ENCODE peak calls at places on chromosomes 13 and 19, in five cellular contexts. K is AG04450, L is small intestine, S is T-helper 2 cell, A is endothelial cell. F is an unnamed sample.

GRCh38 chr13:99956473-99957349 is 14.9 kb downstream of the ZIC5 start:
- DNase-seq in K (no peak), S (peak; percentile 26), L (no peak), A (peak; percentile 27), F (peak; percentile 24)

GRCh38 chr19:1453525-1454371 is 3.8 kb downstream of the APC2 start:
- DNase-seq in K (no peak), L (no peak), S (no peak), A (no peak), F (peak; percentile 36)

GRCh38 chr13:93502071-93502470 is 275.5 kb downstream of the GPC6 start:
- DNase-seq in A (no peak), S (no peak), K (no peak), L (no peak), F (no peak)

GRCh38 chr13:73876323-73876722 is 257.9 kb downstream of the KLF12 start:
- DNase-seq in S (no peak), A (no peak), L (no peak), K (no peak), F (no peak)

GRCh38 chr13:45658586-45659235 is 43.2 kb upstream of the ERICH6B start:
- DNase-seq in A (no peak), K (no peak), S (no peak), L (no peak), F (no peak)

GRCh38 chr13:45522571-45522970 is 57.8 kb downstream of the COG3 start:
- DNase-seq in K (no peak), S (no peak), A (no peak), L (no peak), F (no peak)

GRCh38 chr19:35136977-35137702 is 1.5 kb upstream of the FXYD1 start:
- DNase-seq in L (no peak), K (no peak), A (no peak), S (no peak), F (no peak)

GRCh38 chr19:13841339-13842293 is 35.3 kb upstream of the NANOS3 start:
- DNase-seq in A (no peak), S (peak; percentile 42), K (no peak), L (peak; percentile 81), F (peak; percentile 45)

GRCh38 chr13:109273326-109273751 is 513.0 kb downstream of the IRS2 start:
- DNase-seq in L (no peak), S (no peak), K (no peak), A (no peak), F (peak; percentile 34)

GRCh38 chr19:13526552-13526951 is 20.3 kb upstream of the CACNA1A start:
- DNase-seq in K (no peak), S (peak; percentile 6), A (no peak), L (peak; percentile 7), F (peak; percentile 28)

GRCh38 chr13:67299731-67300130 is 69.6 kb upstream of the PCDH9 start:
- DNase-seq in K (no peak), S (no peak), A (no peak), L (no peak), F (peak; percentile 19)

F was measured in cardiac muscle cell.